ENCODE peak calls at places on chromosomes 5 and 9, in four cellular contexts. H, V, F and A are unnamed samples.

GRCh38 chr9:124291801-124292396 is 34.1 kb downstream of the NEK6 start:
- DNase-seq in H (no peak), V (peak), F (no peak), A (no peak)

GRCh38 chr5:14628346-14628745 is 36.2 kb upstream of the OTULIN start:
- DNase-seq in H (peak), V (peak), F (peak), A (no peak)

GRCh38 chr5:151024440-151024839 is 4.0 kb downstream of the GPX3 start:
- DNase-seq in H (no peak), V (no peak), F (no peak), A (no peak)

GRCh38 chr9:3656224-3656623 is 130.4 kb upstream of the RFX3 start:
- DNase-seq in H (no peak), V (no peak), F (no peak), A (no peak)

GRCh38 chr9:120689860-120690259 is 24.4 kb downstream of the MEGF9 start:
- DNase-seq in H (no peak), V (no peak), F (no peak), A (no peak)

GRCh38 chr9:136853596-136854112 is 1.5 kb downstream of the MAMDC4 start:
- DNase-seq in H (no peak), V (peak), F (no peak), A (no peak)

GRCh38 chr9:87770616-87771015 is 44.7 kb downstream of the CTSL start:
- DNase-seq in H (no peak), V (no peak), F (no peak), A (no peak)

GRCh38 chr5:20500501-20500900 is 512.5 kb upstream of the CDH18 start:
- DNase-seq in H (no peak), V (no peak), F (no peak), A (no peak)

GRCh38 chr5:133896873-133897272 is 71.6 kb downstream of the C5orf15 start:
- DNase-seq in H (no peak), V (no peak), F (no peak), A (no peak)

GRCh38 chr5:16418471-16418922 is 47.1 kb downstream of the ZNF622 start:
- DNase-seq in H (no peak), V (no peak), F (no peak), A (no peak)

GRCh38 chr5:125412051-125412560 is 665.7 kb upstream of the ZNF608 start:
- DNase-seq in H (no peak), V (peak), F (peak), A (peak)
- TF ChIP-seq CTCF in H (peak), V (no peak), F (peak), A (peak)

DNA sequence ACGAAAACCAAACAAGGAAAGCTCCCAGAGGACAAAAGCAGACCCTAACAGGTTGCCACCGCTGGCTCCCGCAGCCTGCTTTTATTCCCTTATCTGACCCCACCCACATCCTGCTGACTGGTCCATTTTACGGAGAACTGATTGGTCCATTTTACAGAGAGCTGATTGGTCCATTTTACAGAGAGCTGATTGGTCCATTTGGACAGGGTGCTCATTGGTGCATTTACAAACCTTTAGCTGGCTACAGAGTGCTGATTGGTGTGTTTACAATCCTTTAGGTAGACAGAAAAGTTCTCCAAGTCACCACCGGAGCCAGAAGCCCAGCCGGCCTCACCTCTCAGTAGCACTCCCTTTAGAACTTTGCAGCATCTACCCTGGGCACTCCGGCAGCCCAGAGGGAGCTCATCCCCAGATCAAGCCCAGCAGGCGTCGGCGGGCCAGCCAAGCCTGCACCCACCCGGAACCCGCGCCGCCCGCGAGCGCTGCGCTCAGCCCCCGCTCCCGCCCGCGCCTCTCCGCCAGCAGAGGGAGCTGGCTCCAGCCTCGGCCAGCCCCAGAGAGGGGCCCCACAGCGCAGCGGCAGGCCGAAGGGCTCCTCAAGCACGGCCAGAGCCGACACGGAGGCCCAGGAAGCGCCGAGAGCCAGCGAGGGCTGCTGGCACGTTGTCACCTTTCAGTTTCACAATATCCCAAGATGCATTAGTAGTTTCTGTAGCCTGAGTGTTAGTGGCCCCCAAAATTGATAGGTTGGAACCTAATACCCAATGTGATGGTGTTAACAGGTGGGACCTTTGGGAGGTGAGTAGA is 35.3 kb upstream of the CLPTM1L start:
- DNase-seq in H (peak), V (no peak), F (peak), A (no peak)
- TF ChIP-seq CTCF in H (peak), V (peak), F (peak), A (peak)

DNA sequence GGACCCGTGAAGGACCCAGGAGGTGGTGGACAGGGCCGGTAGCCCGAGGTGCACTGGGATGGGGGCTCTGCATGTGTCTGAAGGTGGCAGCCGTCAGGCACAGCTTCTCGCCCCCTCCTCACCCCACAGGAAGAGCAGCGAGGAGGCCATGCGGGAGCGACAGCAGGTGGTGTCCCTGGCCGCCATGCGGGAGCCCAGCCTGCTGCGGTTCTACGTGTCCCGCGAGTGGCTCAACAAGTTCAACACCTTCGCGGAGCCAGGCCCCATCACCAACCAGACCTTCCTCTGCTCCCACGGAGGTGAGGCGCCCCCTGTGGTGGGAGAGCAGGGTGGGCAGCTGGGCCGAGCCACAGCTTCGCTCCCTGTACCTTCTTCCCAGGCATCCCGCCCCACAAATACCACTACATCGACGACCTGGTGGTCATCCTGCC is 39.9 kb downstream of the USP20 start:
- DNase-seq in H (no peak), V (no peak), F (no peak), A (no peak)
- TF ChIP-seq CTCF in H (peak), V (peak), F (peak), A (peak)

GRCh38 chr9:81455417-81455816 is 233.9 kb downstream of the TLE1 start:
- DNase-seq in H (no peak), V (no peak), F (no peak), A (no peak)

GRCh38 chr9:81461196-81461595 is 228.2 kb downstream of the TLE1 start:
- DNase-seq in H (no peak), V (no peak), F (no peak), A (no peak)

GRCh38 chr9:81459591-81459990 is 229.8 kb downstream of the TLE1 start:
- DNase-seq in H (no peak), V (no peak), F (no peak), A (no peak)

GRCh38 chr9:81455826-81456225 is 233.5 kb downstream of the TLE1 start:
- DNase-seq in H (no peak), V (no peak), F (no peak), A (no peak)

GRCh38 chr9:81456431-81456970 is 232.8 kb downstream of the TLE1 start:
- DNase-seq in H (no peak), V (no peak), F (no peak), A (no peak)
- TF ChIP-seq CTCF in H (no peak), V (no peak), F (no peak), A (no peak)

GRCh38 chr5:82922086-82922734 is 155.0 kb downstream of the TMEM167A start:
- DNase-seq in H (no peak), V (no peak), F (no peak), A (no peak)
- TF ChIP-seq CTCF in H (no peak), V (no peak), F (no peak), A (no peak)

DNA sequence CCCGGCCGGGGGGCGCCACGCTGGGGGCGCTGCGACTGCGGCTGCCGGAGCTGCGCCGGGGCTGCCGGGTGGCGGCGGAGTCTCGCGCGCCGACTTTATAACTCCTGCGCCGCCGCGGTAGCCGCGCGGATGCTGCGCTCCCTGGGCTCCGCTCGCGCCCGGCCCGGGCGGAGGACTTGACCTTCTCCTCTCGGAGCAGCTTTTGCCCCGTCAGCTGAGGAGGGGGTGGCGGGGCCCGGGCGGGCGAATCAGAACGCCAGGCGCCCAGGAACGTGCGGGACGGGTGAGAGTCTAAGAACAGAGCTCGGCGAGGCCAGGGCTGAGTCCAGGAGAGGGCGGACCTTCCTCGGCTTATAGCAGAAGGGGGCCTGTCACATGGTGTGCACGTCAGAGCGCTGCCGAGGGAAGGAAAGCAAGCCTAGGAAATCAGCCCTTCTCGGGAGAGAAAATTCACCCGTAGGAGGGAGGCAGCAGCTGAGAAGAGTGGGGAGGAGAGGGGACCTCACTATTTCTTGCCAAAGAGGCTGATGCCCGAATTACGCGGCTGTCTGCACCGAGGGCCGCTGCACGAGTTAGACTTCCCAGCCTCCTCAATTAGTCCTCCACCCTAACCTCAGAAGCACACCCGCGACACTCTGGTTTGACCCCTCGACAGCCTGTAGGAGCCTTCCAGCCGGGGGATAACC is at the start of gene FOXD1:
- DNase-seq in H (peak), V (peak), F (peak), A (peak)
- TF ChIP-seq CTCF in H (no peak), V (peak), F (peak), A (no peak)